ENCODE peak calls at places on chromosomes 11 and 22, in seven cellular contexts. L, J, U, F, R, K and D are unnamed samples.

GRCh38 chr22:50282361-50283144 is 12.4 kb upstream of the MAPK11 start:
- DNase-seq in L (peak), K (no peak), F (no peak), U (no peak), R (peak), J (no peak), D (peak)

GRCh38 chr22:40567106-40567505 is 69.4 kb downstream of the MRTFA start:
- DNase-seq in J (no peak), F (no peak), L (peak), U (no peak), K (no peak), R (no peak), D (peak)

GRCh38 chr22:37892566-37893338 is 13.3 kb upstream of the MICALL1 start:
- DNase-seq in F (no peak), K (no peak), J (no peak), U (no peak), L (no peak), R (peak), D (no peak)

GRCh38 chr11:116527180-116527991 is 245.4 kb downstream of the BUD13 start:
- DNase-seq in J (peak), U (no peak), R (no peak), F (no peak), L (no peak), K (no peak), D (no peak)

GRCh38 chr11:125280646-125281045 is 116.1 kb downstream of the PKNOX2 start:
- DNase-seq in R (no peak), K (no peak), L (no peak), F (no peak), J (no peak), U (no peak), D (no peak)

GRCh38 chr22:38025514-38025913 is 31.7 kb upstream of the PICK1 start:
- DNase-seq in L (no peak), K (no peak), R (no peak), F (no peak), U (no peak), J (no peak), D (no peak)

GRCh38 chr11:102592634-102593581 is 32.2 kb downstream of the MMP20 start:
- DNase-seq in L (peak), F (no peak), K (no peak), U (no peak), J (no peak), R (no peak), D (no peak)

GRCh38 chr22:39269095-39269827 is 24.5 kb upstream of the PDGFB start:
- DNase-seq in K (no peak), U (no peak), F (no peak), R (no peak), J (no peak), L (no peak), D (no peak)

GRCh38 chr11:58927393-58928081 is 11.8 kb upstream of the GLYATL1 start:
- DNase-seq in K (no peak), J (no peak), R (peak), F (peak), L (peak), U (no peak), D (peak)

GRCh38 chr11:63573881-63574855 is 11.0 kb upstream of the PLAAT2 start:
- DNase-seq in R (peak), L (peak), U (no peak), K (peak), J (no peak), F (no peak), D (peak)

GRCh38 chr11:34623463-34623862 is 2.6 kb downstream of the EHF start:
- DNase-seq in K (no peak), L (no peak), J (no peak), F (no peak), R (no peak), U (no peak), D (no peak)

GRCh38 chr22:24189249-24190158 is 8.2 kb downstream of the SUSD2 start:
- DNase-seq in J (no peak), F (peak), L (peak), R (peak), K (peak), U (no peak), D (peak)

GRCh38 chr11:94558468-94558867 is 8.7 kb upstream of the PIWIL4 start:
- DNase-seq in U (no peak), R (no peak), F (no peak), L (no peak), J (no peak), K (no peak), D (no peak)

GRCh38 chr11:134497586-134497985 is 85.5 kb upstream of the B3GAT1 start:
- DNase-seq in R (peak), J (no peak), K (no peak), L (no peak), U (no peak), F (no peak), D (no peak)

GRCh38 chr22:50674606-50675552 is 2.3 kb downstream of the SHANK3 start:
- DNase-seq in F (peak), J (no peak), U (no peak), K (no peak), R (peak), L (no peak), D (no peak)

GRCh38 chr11:128814856-128815705 is 52.0 kb downstream of the KCNJ1 start:
- DNase-seq in J (no peak), K (peak), U (no peak), F (peak), R (peak), L (peak), D (peak)

GRCh38 chr22:32378703-32379272 is 21.1 kb downstream of the RFPL3 start:
- DNase-seq in R (no peak), J (no peak), F (peak), U (no peak), K (no peak), L (peak), D (peak)